ENCODE peak calls at places on chromosomes 1 and 21, in four cellular contexts. X is A549, T is body of pancreas, R is gastrocnemius medialis. L is an unnamed sample.

GRCh38 chr1:218330043-218330623 is 15.0 kb upstream of the TGFB2 start:
- DNase-seq in X (peak; percentile 53), T (no peak), R (no peak), L (no peak)

GRCh38 chr1:40633563-40634376 is 31.7 kb downstream of the RIMS3 start:
- DNase-seq in X (no peak), T (peak; percentile 14), R (no peak), L (no peak)

GRCh38 chr1:180218806-180219765 is 11.0 kb upstream of the LHX4 start:
- DNase-seq in X (no peak), T (no peak), R (no peak), L (no peak)

GRCh38 chr1:2906105-2906504 is 104.6 kb upstream of the TTC34 start:
- DNase-seq in X (no peak), T (no peak), R (no peak), L (no peak)

GRCh38 chr1:109814993-109815786 is 51.5 kb upstream of the EPS8L3 start:
- DNase-seq in X (no peak), T (no peak), R (no peak), L (no peak)

GRCh38 chr1:211630236-211631081 is 45.0 kb downstream of the NEK2 start:
- DNase-seq in X (no peak), T (no peak), R (no peak), L (no peak)

GRCh38 chr1:207672525-207673130 is 27.7 kb downstream of the CR1L start:
- DNase-seq in X (peak; percentile 64), T (peak; percentile 47), R (no peak), L (no peak)

GRCh38 chr21:42332557-42332956 is 17.3 kb upstream of the TFF3 start:
- DNase-seq in X (no peak), T (no peak), R (no peak), L (no peak)

GRCh38 chr21:27190601-27191000 is 223.7 kb upstream of the ADAMTS5 start:
- DNase-seq in X (no peak), T (peak; percentile 6), R (no peak), L (no peak)

GRCh38 chr1:109891930-109892329 is 18.7 kb upstream of the CSF1 start:
- DNase-seq in X (no peak), T (no peak), R (no peak), L (no peak)

GRCh38 chr1:172599912-172600311 is 59.0 kb upstream of the FASLG start:
- DNase-seq in X (no peak), T (no peak), R (no peak), L (no peak)

GRCh38 chr1:33316601-33317000 is 4.3 kb downstream of the A3GALT2 start:
- DNase-seq in X (no peak), T (no peak), R (no peak), L (no peak)

GRCh38 chr1:59357645-59358044 is 60.8 kb downstream of the FGGY start:
- DNase-seq in X (no peak), T (peak; percentile 14), R (no peak), L (no peak)

GRCh38 chr1:93907718-93908117 is 1.5 kb downstream of the GCLM start:
- DNase-seq in X (peak; percentile 47), T (peak; percentile 38), R (no peak), L (peak; percentile 64)

GRCh38 chr21:34875830-34876229 is 173.3 kb downstream of the RUNX1 start:
- DNase-seq in X (no peak), T (no peak), R (no peak), L (no peak)

GRCh38 chr1:162663086-162663485 is 30.8 kb downstream of the DDR2 start:
- DNase-seq in X (no peak), T (no peak), R (no peak), L (no peak)

GRCh38 chr1:153633161-153633746 is 612 bp upstream of the CHTOP start:
- DNase-seq in X (peak; percentile 62), T (no peak), R (no peak), L (no peak)

GRCh38 chr21:42565206-42565810 is 51.7 kb downstream of the SLC37A1 start:
- DNase-seq in X (no peak), T (no peak), R (no peak), L (no peak)

GRCh38 chr1:17696417-17697301 is 58.5 kb upstream of the ACTL8 start:
- DNase-seq in X (peak; percentile 59), T (no peak), R (no peak), L (no peak)

GRCh38 chr1:39128959-39129358 is 75.5 kb upstream of the MACF1 start:
- DNase-seq in X (no peak), T (peak; percentile 97), R (no peak), L (no peak)

GRCh38 chr1:232145768-232146167 is 484.2 kb downstream of the SIPA1L2 start:
- DNase-seq in X (peak; percentile 42), T (no peak), R (no peak), L (no peak)

GRCh38 chr1:10708807-10709523 is 87.5 kb downstream of the CASZ1 start:
- DNase-seq in X (no peak), T (no peak), R (no peak), L (no peak)

DNA sequence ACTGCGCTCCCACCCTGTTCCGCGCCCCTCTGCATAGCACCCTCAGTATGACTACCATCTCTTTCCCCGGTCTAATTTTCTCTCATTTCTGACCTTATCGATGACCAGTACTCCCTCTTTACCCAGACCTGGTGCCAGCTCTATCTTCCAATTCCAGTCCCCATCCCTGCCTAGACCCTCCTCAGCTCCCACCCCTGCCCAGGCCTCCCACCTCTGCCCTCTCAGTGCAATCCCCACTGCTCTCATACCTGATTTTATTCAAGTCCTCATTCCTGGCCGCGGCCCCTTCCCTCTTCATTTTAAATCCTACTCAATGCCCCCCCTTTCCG is 1.3 kb downstream of the USP24 start:
- DNase-seq in X (no peak), T (no peak), R (no peak), L (no peak)
- TF ChIP-seq POLR2A in X (no peak), T (no peak), R (no peak), L (no peak)

DNA sequence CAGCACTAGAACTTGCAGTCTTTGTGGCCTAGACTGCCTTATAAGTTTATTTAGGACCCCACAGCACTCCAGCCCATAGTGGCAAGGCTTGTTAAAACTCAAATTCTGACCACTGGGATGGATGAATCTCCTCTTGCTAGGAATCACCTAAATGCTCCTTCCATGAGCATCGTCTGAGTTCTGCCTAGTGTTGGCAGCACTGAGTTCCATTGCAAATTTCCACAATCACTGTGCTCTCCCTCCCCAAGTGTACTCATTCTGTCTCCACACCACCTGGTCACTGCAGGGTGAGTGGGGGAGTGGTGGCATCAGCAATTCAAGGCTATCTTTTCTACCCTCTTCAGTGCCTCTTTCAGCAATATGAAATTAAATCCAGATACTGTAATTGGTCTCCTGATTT is 46.7 kb upstream of the PTBP2 start:
- DNase-seq in X (no peak), T (no peak), R (no peak), L (no peak)
- H3K27ac ChIP-seq in X (no peak overlapping the region), T (no peak overlapping the region), R (no peak overlapping the region), L (no peak overlapping the region)

DNA sequence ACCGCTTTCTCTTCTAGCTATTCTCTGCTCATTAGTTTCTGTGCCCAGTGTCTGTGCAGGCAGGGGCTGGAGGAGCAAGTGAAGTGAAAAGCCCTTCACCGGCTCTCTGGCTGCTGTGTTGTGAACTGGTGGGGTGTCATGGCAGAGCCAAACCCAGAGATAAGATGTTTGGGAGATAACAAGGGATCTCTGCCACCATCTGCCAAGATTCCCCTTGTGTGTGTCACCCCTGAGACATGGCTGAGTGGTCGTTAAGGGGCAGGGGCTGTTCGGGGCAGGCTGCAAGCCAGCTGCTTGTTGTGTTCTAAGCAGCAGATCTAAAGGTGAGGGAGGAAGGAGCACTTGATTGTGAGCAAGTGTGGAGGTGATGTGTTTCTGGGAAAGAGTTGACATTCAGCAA is 24.5 kb downstream of the CNIH3 start:
- DNase-seq in X (no peak), T (no peak), R (no peak), L (no peak)
- TF ChIP-seq CTCF in X (no peak), T (no peak), R (no peak), L (no peak)

GRCh38 chr1:42684139-42684538 is 1.9 kb downstream of the YBX1 start:
- DNase-seq in X (peak; percentile 42), T (no peak), R (no peak), L (no peak)

GRCh38 chr1:42680921-42681683 is 1.1 kb upstream of the YBX1 start:
- DNase-seq in X (peak; percentile 8), T (no peak), R (no peak), L (no peak)

GRCh38 chr1:42681771-42682483 is at the start of gene YBX1:
- DNase-seq in X (peak; percentile 97), T (peak; percentile 98), R (peak; percentile 98), L (peak; percentile 98)

GRCh38 chr1:42680045-42680444 is 2.2 kb upstream of the YBX1 start:
- DNase-seq in X (no peak), T (no peak), R (no peak), L (no peak)

GRCh38 chr1:42682739-42683529 is 716 bp downstream of the YBX1 start:
- DNase-seq in X (peak; percentile 54), T (peak; percentile 73), R (peak; percentile 53), L (peak; percentile 76)
- TF ChIP-seq POLR2A in X (no peak), T (peak; percentile 18), R (peak; percentile 59), L (peak; percentile 24)

GRCh38 chr1:159302036-159302435 is at the start of gene FCER1A:
- DNase-seq in X (no peak), T (no peak), R (no peak), L (no peak)

GRCh38 chr1:159296697-159297375 is 5.3 kb upstream of the FCER1A start:
- DNase-seq in X (no peak), T (no peak), R (no peak), L (no peak)
- H3K27ac ChIP-seq in X (no peak overlapping the region), T (no peak overlapping the region), R (no peak overlapping the region), L (no peak overlapping the region)

GRCh38 chr1:31705080-31705866 is 1.5 kb upstream of the COL16A1 start:
- DNase-seq in X (peak; percentile 41), T (peak; percentile 48), R (no peak), L (peak; percentile 68)
- TF ChIP-seq CTCF in X (no peak), T (no peak), R (peak; percentile 16), L (peak; percentile 15)

DNA sequence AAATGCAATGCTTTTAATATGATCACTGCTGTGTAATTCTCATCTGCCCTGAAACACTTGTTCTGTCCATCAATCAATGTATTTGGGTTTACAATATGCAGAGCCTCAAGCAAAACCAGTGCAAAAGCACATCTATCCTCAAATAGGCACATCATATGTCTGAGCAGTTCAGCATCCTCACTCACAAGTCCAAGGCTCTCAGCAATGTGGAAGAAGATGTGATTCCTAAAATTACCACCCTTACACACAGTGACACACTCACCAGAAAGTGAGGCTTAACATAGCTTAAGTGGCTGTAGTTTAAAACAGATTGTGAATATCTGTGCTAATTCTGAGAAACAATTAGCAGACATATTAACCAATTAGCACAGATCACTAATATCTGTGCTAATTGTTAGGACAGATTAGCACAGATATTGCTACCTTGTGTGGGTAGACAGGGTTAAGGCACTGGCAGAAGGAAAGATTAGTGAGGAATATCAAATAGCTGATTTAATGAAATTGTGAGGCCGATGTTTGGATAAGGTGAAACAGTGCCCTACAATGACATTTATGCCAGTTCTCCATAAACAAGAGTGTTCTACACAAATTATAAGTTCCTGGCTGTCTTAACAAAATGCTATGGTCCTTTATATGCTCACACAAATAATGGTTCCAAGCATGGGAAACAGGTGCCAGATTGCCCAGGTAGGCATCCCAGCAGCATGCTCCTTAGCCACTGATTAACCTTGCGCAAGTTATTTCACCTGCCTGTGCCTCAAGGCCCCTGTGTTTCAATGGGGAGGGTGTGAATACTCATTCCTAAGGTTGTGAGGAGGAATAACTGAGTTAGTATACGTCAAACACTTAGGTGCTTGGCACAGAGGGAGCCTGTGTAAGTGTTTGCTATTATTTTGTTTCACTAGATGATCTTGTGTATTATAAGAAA is 41.7 kb downstream of the MRPL39 start:
- DNase-seq in X (no peak), T (no peak), R (no peak), L (no peak)
- TF ChIP-seq POLR2A in X (no peak), T (no peak), R (no peak), L (no peak)

GRCh38 chr1:225944951-225945350 is 3.9 kb upstream of the LEFTY2 start:
- DNase-seq in X (no peak), T (no peak), R (no peak), L (no peak)
- H3K27ac ChIP-seq in X (no peak overlapping the region), T (no peak overlapping the region), R (no peak overlapping the region), L (no peak overlapping the region)

L was measured in right lobe of liver.